ENCODE peak calls at places on chromosomes 12 and 14, in ten cellular contexts. Z is CD4-positive, alpha-beta memory T cell; A is aorta; E is MM.1S; P is WERI-Rb-1; X is left ventricle myocardium inferior; C is cardiac muscle cell; Y is fibroblast of lung; D is uterus; G is mesenchymal stem cell. U is an unnamed sample.

GRCh38 chr12:98503593-98504367 is 11.6 kb upstream of the TMPO start:
- DNase-seq in Z (peak; percentile 93), A (peak; percentile 97), E (peak; percentile 94), P (peak; percentile 95), X (peak; percentile 94), C (peak; percentile 96), Y (peak; percentile 87), D (peak; percentile 95), G (peak; percentile 93), U (peak; percentile 99)

GRCh38 chr12:69057742-69058141 is 124.8 kb upstream of the CPM start:
- DNase-seq in Z (no peak), A (no peak), E (no peak), P (no peak), X (no peak), C (no peak), Y (no peak), D (no peak), G (no peak), U (no peak)

GRCh38 chr12:103632554-103633216 is 45.6 kb downstream of the STAB2 start:
- DNase-seq in Z (no peak), A (peak; percentile 51), E (peak; percentile 81), P (peak; percentile 82), X (no peak), C (peak; percentile 76), Y (no peak), D (no peak), G (peak; percentile 42), U (peak; percentile 99)

GRCh38 chr12:88493651-88494050 is 86.6 kb downstream of the KITLG start:
- DNase-seq in Z (no peak), A (no peak), E (no peak), P (no peak), X (no peak), C (peak; percentile 84), Y (peak; percentile 92), D (no peak), G (peak; percentile 74), U (no peak)

GRCh38 chr12:110658882-110659281 is 30.0 kb downstream of the HVCN1 start:
- DNase-seq in Z (no peak), A (no peak), E (no peak), P (no peak), X (no peak), C (no peak), Y (no peak), D (no peak), G (no peak), U (no peak)

GRCh38 chr12:131108171-131108955 is 154.7 kb downstream of the ADGRD1 start:
- DNase-seq in Z (no peak), A (peak; percentile 25), E (no peak), P (no peak), X (no peak), C (no peak), Y (no peak), D (no peak), G (no peak), U (no peak)

GRCh38 chr12:108234155-108234554 is 105.0 kb downstream of the CMKLR1 start:
- DNase-seq in Z (no peak), A (peak; percentile 61), E (no peak), P (no peak), X (no peak), C (peak; percentile 21), Y (peak; percentile 0), D (peak; percentile 32), G (no peak), U (no peak)

GRCh38 chr12:49662998-49663843 is 39.9 kb downstream of the PRPF40B start:
- DNase-seq in Z (peak; percentile 93), A (peak; percentile 89), E (peak; percentile 88), P (no peak), X (peak; percentile 80), C (peak; percentile 95), Y (peak; percentile 80), D (peak; percentile 46), G (peak; percentile 97), U (peak; percentile 82)

GRCh38 chr12:15011162-15011561 is 38.3 kb downstream of the PDE6H start:
- DNase-seq in Z (no peak), A (no peak), E (peak; percentile 46), P (no peak), X (no peak), C (no peak), Y (no peak), D (no peak), G (no peak), U (peak; percentile 63)

GRCh38 chr12:46442239-46442638 is 69.7 kb upstream of the SLC38A2 start:
- DNase-seq in Z (no peak), A (no peak), E (no peak), P (no peak), X (no peak), C (peak; percentile 44), Y (peak; percentile 68), D (no peak), G (peak; percentile 72), U (no peak)

GRCh38 chr14:57066887-57067513 is 201.7 kb downstream of the EXOC5 start:
- DNase-seq in Z (no peak), A (no peak), E (peak; percentile 36), P (peak; percentile 88), X (no peak), C (peak; percentile 30), Y (peak; percentile 0), D (no peak), G (peak; percentile 10), U (peak; percentile 91)

GRCh38 chr14:100156776-100157175 is 2.7 kb downstream of the DEGS2 start:
- DNase-seq in Z (no peak), A (no peak), E (no peak), P (no peak), X (no peak), C (no peak), Y (no peak), D (no peak), G (no peak), U (no peak)

GRCh38 chr14:90795744-90796143 is 20.5 kb downstream of the TTC7B start:
- DNase-seq in Z (no peak), A (no peak), E (no peak), P (no peak), X (no peak), C (peak; percentile 74), Y (peak; percentile 85), D (no peak), G (peak; percentile 94), U (no peak)

GRCh38 chr12:42484996-42485395 is 104.5 kb downstream of the PRICKLE1 start:
- DNase-seq in Z (no peak), A (no peak), E (peak; percentile 35), P (no peak), X (no peak), C (no peak), Y (peak; percentile 36), D (no peak), G (peak; percentile 5), U (no peak)

GRCh38 chr14:80388980-80389711 is 177.8 kb upstream of the DIO2 start:
- DNase-seq in Z (no peak), A (no peak), E (no peak), P (no peak), X (no peak), C (peak; percentile 89), Y (peak; percentile 99), D (no peak), G (peak; percentile 49), U (no peak)

DNA sequence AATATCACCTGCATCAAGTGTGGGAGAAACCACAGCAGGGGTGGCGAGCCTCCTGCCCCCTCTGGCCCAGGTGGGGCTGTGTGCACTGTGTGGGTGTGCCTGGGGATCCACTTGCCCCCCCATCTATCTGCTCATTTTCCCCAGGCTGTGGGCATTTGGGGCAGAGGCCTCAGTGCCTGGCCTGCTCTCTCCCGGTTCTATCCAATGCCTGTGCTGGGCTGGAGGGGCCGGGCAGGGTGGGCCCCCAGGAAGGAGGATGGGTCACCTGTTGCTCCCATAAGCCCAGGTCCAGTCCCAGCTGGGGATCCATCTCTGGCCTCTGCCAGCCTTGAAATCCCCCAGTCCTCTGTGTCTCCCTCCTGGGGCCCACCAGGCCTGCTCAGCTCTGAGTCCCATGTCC is 105.6 kb downstream of the TMEM121 start:
- DNase-seq in Z (no peak), A (no peak), E (no peak), P (no peak), X (no peak), C (no peak), Y (no peak), D (no peak), G (no peak), U (no peak)
- H3K9me3 ChIP-seq in Z (no peaks in the 10 kb centered on the region), A (peaks cover 4% of the 10 kb centered on the region), E (no peaks in the 10 kb centered on the region), P (peaks cover 14% of the 10 kb centered on the region), X (peaks cover 19% of the 10 kb centered on the region), C (no peaks in the 10 kb centered on the region), Y (no peaks in the 10 kb centered on the region), D (no peaks in the 10 kb centered on the region), G (peaks cover 2% of the 10 kb centered on the region), U (peaks cover 12% of the 10 kb centered on the region)

DNA sequence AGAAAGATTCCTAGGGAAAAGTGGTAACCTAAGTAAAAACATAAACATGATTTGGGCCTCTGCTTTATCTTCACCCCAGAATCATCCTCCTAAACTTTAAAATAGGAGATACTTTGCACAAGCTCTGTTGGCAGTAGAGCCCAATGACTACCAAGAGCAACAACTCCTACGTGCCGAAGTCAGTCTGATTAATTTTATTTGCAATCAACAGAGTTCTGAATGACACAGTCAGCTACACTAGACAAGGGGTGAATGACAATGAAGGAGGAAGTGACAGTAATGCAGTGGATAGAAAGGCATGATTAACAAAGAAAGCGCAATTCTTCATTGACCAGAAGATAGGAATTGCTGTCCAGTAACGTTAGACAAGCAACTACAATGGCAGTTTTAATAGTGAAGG is 957.9 kb upstream of the USP15 start:
- DNase-seq in Z (no peak), A (no peak), E (no peak), P (no peak), X (no peak), C (no peak), Y (no peak), D (no peak), G (no peak), U (no peak)
- H3K27ac ChIP-seq in Z (no peak overlapping the region), A (no peak overlapping the region), E (no peak overlapping the region), P (no peak overlapping the region), X (no peak overlapping the region), C (no peak overlapping the region), Y (no peak overlapping the region), D (no peak overlapping the region), G (no peak overlapping the region), U (no peak overlapping the region)

DNA sequence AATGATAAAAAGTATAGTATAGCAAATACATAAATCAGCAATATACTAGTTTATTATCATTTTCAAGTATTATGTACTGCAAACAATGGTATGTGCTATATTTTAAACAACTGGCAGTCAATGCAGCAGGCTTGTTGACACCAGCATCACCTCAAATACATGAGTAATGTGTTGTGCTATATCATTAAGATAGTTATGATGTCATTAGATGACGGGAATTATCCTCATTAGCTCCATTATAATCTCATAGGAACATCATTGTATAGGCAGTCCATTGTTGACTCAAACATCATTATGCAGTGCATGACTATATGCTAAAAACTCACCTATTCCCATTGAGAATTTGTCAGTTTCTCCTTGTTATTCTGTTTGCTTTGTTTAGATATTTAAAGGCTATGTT is 85.4 kb downstream of the PRKD1 start:
- DNase-seq in Z (no peak), A (no peak), E (no peak), P (no peak), X (no peak), C (no peak), Y (no peak), D (no peak), G (no peak), U (no peak)
- H3K9me3 ChIP-seq in Z (no peaks in the 10 kb centered on the region), A (peaks cover 2% of the 10 kb centered on the region), E (no peaks in the 10 kb centered on the region), P (peaks cover 9% of the 10 kb centered on the region), X (peaks cover 41% of the 10 kb centered on the region), C (peaks cover 3% of the 10 kb centered on the region), Y (no peaks in the 10 kb centered on the region), D (peaks cover 16% of the 10 kb centered on the region), G (peaks cover 41% of the 10 kb centered on the region), U (peaks cover 48% of the 10 kb centered on the region)

DNA sequence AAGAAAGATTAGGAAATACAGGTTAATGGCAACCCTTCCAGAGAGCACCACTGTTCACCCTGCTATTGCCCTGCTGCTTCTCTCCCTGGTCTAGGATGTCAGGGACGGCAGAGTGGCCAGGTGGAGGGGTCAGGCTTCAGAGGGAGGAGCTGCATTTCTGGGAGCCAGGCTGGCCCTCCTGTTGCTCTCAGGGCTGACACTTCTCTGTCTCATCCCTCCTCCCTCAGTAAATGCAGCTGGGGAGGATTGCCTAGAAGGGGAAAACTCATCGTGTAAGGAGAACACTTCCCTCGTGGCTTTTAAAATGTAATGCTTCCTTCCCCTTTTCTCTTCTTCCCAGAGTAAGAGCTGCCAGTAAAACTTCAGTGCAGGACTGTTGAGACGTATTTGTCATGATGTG is 20.8 kb downstream of the SUSD6 start:
- DNase-seq in Z (no peak), A (no peak), E (no peak), P (no peak), X (no peak), C (no peak), Y (no peak), D (no peak), G (no peak), U (peak; percentile 78)
- H3K27ac ChIP-seq in Z (no peak overlapping the region), A (no peak overlapping the region), E (no peak overlapping the region), P (peak overlapping the region; percentile 69), X (peak overlapping the region; percentile 81), C (no peak overlapping the region), Y (peak overlapping the region; percentile 24), D (no peak overlapping the region), G (no peak overlapping the region), U (no peak overlapping the region)

U was measured in endodermal cell.